ENCODE peak calls at places on chromosome 6, in nine cellular contexts. J, Z, U, F, X, M, V, K and D are unnamed samples.

GRCh38 chr6:164838068-164838615 is 471.3 kb downstream of the C6orf118 start:
- DNase-seq in J (no peak), M (no peak), K (no peak), X (no peak), U (no peak), V (no peak), F (no peak), Z (no peak), D (no peak)

GRCh38 chr6:170266061-170266825 is 24.6 kb downstream of the DLL1 start:
- DNase-seq in U (peak; percentile 65), Z (no peak), J (no peak), X (no peak), V (no peak), F (no peak), K (peak; percentile 55), M (no peak), D (no peak)

GRCh38 chr6:4349323-4349722 is 213.9 kb upstream of the ECI2 start:
- DNase-seq in V (no peak), Z (no peak), J (no peak), U (no peak), F (no peak), M (no peak), X (no peak), K (no peak), D (no peak)

GRCh38 chr6:105757512-105758200 is 328.5 kb upstream of the PRDM1 start:
- DNase-seq in U (no peak), K (no peak), M (no peak), F (no peak), Z (no peak), J (no peak), X (no peak), V (no peak), D (peak; percentile 23)

GRCh38 chr6:168908166-168908565 is 345.5 kb downstream of the THBS2 start:
- DNase-seq in F (no peak), K (peak; percentile 3), V (no peak), X (no peak), M (no peak), J (peak; percentile 69), U (no peak), Z (no peak), D (no peak)

GRCh38 chr6:3766219-3766618 is 14.7 kb upstream of the PXDC1 start:
- DNase-seq in X (no peak), J (no peak), M (no peak), V (no peak), K (no peak), F (no peak), U (no peak), Z (no peak), D (no peak)

GRCh38 chr6:10749734-10750133 is 2.1 kb downstream of the TMEM14B start:
- DNase-seq in X (no peak), K (no peak), U (no peak), V (no peak), J (no peak), Z (no peak), M (no peak), F (no peak), D (no peak)

GRCh38 chr6:126535585-126535984 is 195.7 kb downstream of the CENPW start:
- DNase-seq in M (no peak), V (no peak), X (no peak), U (no peak), K (no peak), Z (no peak), J (no peak), F (no peak), D (no peak)

GRCh38 chr6:107216197-107216933 is 101.0 kb upstream of the BEND3 start:
- DNase-seq in F (no peak), X (no peak), K (no peak), V (no peak), M (no peak), J (no peak), Z (no peak), U (no peak), D (no peak)